ENCODE peak calls at places on chromosomes 16 and 17, in four cellular contexts. E is breast epithelium, W is cardiac fibroblast, V is kidney. F is an unnamed sample.

GRCh38 chr17:81509048-81509686 is 3.4 kb downstream of the ACTG1 start:
- DNase-seq in W (no peak), E (no peak), V (no peak), F (peak)

GRCh38 chr17:66691644-66692500 is 143.0 kb upstream of the CACNG5 start:
- DNase-seq in V (no peak), E (no peak), W (peak), F (no peak)

GRCh38 chr17:11268176-11268575 is 27.2 kb downstream of the SHISA6 start:
- DNase-seq in V (no peak), E (no peak), W (no peak), F (no peak)

GRCh38 chr16:75340715-75341500 is 89.5 kb upstream of the BCAR1 start:
- DNase-seq in W (peak), V (no peak), E (no peak), F (no peak)

GRCh38 chr17:8894673-8895578 is 27.5 kb upstream of the PIK3R6 start:
- DNase-seq in W (peak), V (no peak), E (peak), F (peak)

GRCh38 chr17:14042411-14042810 is 26.9 kb upstream of the COX10 start:
- DNase-seq in V (no peak), W (no peak), E (no peak), F (no peak)

GRCh38 chr16:1712791-1713261 is 6.8 kb downstream of the MAPK8IP3 start:
- DNase-seq in W (peak), E (no peak), V (no peak), F (peak)

GRCh38 chr16:80350066-80350465 is 190.7 kb upstream of the DYNLRB2 start:
- DNase-seq in V (no peak), E (no peak), W (no peak), F (no peak)

GRCh38 chr17:21286771-21287702 is 2.5 kb downstream of the MAP2K3 start:
- DNase-seq in E (no peak), V (peak), W (no peak), F (no peak)

GRCh38 chr17:79849953-79850352 is 10.7 kb upstream of the CBX4 start:
- DNase-seq in V (no peak), E (no peak), W (no peak), F (peak)

GRCh38 chr16:16014329-16015224 is 65.2 kb downstream of the ABCC1 start:
- DNase-seq in W (peak), E (peak), V (peak), F (no peak)

GRCh38 chr16:67663151-67663876 is 2.6 kb downstream of the PARD6A start:
- DNase-seq in E (no peak), W (no peak), V (peak), F (peak)

GRCh38 chr17:61065263-61065773 is 334.3 kb upstream of the TBX2 start:
- DNase-seq in E (no peak), W (peak), V (no peak), F (peak)

GRCh38 chr17:15973016-15973415 is 26.5 kb downstream of the ZSWIM7 start:
- DNase-seq in W (no peak), E (no peak), V (no peak), F (no peak)

GRCh38 chr17:48297825-48298224 is 132.2 kb downstream of the SKAP1 start:
- DNase-seq in W (no peak), E (no peak), V (no peak), F (no peak)

GRCh38 chr16:85173981-85174751 is 61.9 kb upstream of the CIBAR2 start:
- DNase-seq in E (no peak), V (peak), W (peak), F (peak)

GRCh38 chr16:14415291-14415690 is 214.8 kb downstream of the PARN start:
- DNase-seq in E (no peak), V (no peak), W (no peak), F (no peak)

GRCh38 chr16:55832788-55833583 is at the start of gene CES1:
- DNase-seq in E (no peak), W (no peak), V (peak), F (no peak)

GRCh38 chr17:56112086-56112485 is 41.2 kb upstream of the ANKFN1 start:
- DNase-seq in W (peak), E (no peak), V (no peak), F (no peak)

GRCh38 chr16:85542548-85542927 is 70.6 kb upstream of the GSE1 start:
- DNase-seq in V (no peak), E (no peak), W (no peak), F (no peak)

GRCh38 chr16:69711115-69711740 is 15.1 kb downstream of the NQO1 start:
- DNase-seq in E (peak), W (peak), V (no peak), F (no peak)

GRCh38 chr16:89623511-89624232 is 10.2 kb downstream of the DPEP1 start:
- DNase-seq in V (no peak), E (no peak), W (peak), F (peak)

GRCh38 chr17:82078433-82078832 is 12.8 kb upstream of the DUS1L start:
- DNase-seq in V (no peak), E (no peak), W (no peak), F (no peak)

GRCh38 chr17:43579570-43580140 is 33.5 kb upstream of the ETV4 start:
- DNase-seq in V (no peak), E (no peak), W (peak), F (no peak)

GRCh38 chr17:5099271-5099670 is 12.4 kb downstream of the ZNF232 start:
- DNase-seq in E (no peak), W (no peak), V (no peak), F (no peak)

GRCh38 chr17:77728022-77728671 is 230.4 kb upstream of the TNRC6C start:
- DNase-seq in V (no peak), W (peak), E (no peak), F (peak)

GRCh38 chr17:80782536-80783427 is 208.9 kb upstream of the CHMP6 start:
- DNase-seq in V (no peak), W (peak), E (peak), F (no peak)

GRCh38 chr17:918102-918740 is 61.4 kb downstream of the NXN start:
- DNase-seq in V (peak), E (no peak), W (no peak), F (no peak)

GRCh38 chr17:57106107-57106835 is 21.2 kb downstream of the AKAP1 start:
- DNase-seq in V (peak), E (no peak), W (no peak), F (peak)

GRCh38 chr17:15278381-15278780 is 13.3 kb upstream of the PMP22 start:
- DNase-seq in W (no peak), V (no peak), E (no peak), F (no peak)

GRCh38 chr16:2785101-2785991 is 2.0 kb downstream of the PRSS33 start:
- DNase-seq in W (no peak), E (peak), V (no peak), F (peak)

GRCh38 chr17:65529040-65529633 is 32.3 kb downstream of the AXIN2 start:
- DNase-seq in V (no peak), W (no peak), E (no peak), F (no peak)

GRCh38 chr16:48526058-48526957 is 83.7 kb downstream of the N4BP1 start:
- DNase-seq in V (peak), W (peak), E (no peak), F (peak)

GRCh38 chr17:75626496-75627038 is 6.7 kb upstream of the SMIM5 start:
- DNase-seq in W (no peak), E (no peak), V (no peak), F (no peak)

GRCh38 chr17:77846531-77847085 is 111.9 kb upstream of the TNRC6C start:
- DNase-seq in V (peak), W (no peak), E (no peak), F (no peak)

GRCh38 chr16:88454315-88455057 is 1.4 kb downstream of the ZFPM1 start:
- DNase-seq in W (peak), E (no peak), V (no peak), F (no peak)

GRCh38 chr16:88455610-88456355 is 2.7 kb downstream of the ZFPM1 start:
- DNase-seq in E (no peak), W (peak), V (no peak), F (peak)

GRCh38 chr16:88458039-88458772 is 5.1 kb downstream of the ZFPM1 start:
- DNase-seq in V (no peak), E (no peak), W (no peak), F (no peak)

GRCh38 chr16:88458773-88459235 is 5.7 kb downstream of the ZFPM1 start:
- DNase-seq in E (no peak), V (no peak), W (no peak), F (no peak)

DNA sequence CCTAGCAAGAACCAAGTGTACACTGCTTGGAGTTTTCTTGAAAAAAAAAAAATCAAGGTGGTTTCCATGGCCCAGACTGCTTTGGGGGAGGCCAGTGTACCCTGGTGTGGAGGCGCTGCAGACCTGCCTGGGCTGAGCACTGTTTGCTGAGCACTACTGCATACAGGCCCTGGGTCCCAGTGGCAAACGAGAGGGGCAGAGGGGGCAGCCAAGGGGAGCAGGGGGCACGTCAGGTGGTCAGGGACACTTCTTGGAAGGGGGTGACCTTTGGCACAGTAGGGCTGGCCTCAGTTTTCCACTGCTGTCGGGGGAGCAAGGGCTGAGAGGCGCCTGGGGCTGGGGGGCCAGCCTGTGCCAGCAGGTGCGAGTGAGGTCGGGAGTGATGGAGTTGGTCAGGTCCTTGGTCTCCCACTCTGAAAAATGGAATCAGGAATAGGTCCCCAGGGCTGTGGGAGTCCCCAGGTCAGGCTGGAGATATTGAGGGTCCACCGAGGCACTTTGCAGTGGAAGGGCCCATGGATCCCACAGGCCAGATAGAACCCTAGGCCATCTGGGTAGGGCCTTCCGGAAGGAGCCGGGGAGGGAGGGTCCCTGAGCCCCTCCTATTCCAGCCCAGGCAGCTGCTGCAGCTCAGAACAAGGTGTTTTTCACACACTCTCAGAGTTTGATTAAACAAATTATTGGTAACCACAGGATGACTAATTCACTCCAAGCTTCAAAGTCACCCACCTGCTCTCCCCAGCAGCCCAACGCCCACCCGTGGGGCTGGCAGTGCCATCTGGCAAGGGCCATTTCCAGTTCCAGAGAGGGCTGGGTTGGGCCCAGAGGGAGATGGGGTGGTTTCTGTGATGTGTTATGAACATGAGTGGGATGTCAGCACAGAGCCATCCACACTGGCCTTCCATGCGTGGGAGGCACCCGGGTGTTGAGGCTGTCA is 3.5 kb downstream of the ZFPM1 start:
- DNase-seq in E (no peak), W (no peak), V (no peak), F (no peak)
- H3K4me3 ChIP-seq in E (peak), W (no peak), V (peak), F (no peak)

DNA sequence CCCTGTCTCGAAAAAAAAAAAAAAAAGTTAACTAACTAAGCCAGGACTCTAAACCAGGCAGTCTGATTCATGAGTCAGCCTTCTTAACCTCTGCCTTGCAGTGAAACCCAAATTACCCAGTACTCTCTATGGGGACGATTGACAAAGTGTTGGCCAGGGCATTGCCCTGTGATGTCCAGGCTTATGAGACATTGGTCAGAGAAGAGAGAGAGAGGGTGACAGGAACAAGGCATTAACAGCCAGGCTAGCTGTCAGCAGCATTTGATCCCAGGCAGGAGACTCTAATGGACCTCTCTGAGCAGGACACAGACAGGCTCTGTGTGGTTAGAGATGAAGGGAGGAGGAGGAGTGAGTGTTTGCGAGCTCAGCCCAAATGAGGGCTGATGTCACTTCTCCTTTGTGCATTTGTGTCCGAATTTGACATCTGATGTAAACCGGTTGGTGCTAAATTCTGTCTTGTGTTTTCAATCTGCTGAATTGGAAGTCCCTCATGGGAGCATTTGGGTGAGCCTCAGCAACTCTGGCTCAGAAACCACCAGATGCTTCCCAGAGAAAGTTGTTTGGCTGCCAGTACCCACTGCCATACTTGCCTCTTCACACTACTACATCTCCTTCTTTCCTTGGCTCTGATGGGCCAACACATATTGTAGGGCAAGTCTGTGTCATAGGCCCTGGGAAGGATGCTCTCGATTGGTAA is 4.3 kb upstream of the MYL4 start:
- DNase-seq in E (no peak), W (peak), V (no peak), F (no peak)
- H3K4me3 ChIP-seq in E (peak), W (no peak), V (no peak), F (no peak)

GRCh38 chr16:22948603-22949368 is 134.8 kb downstream of the HS3ST2 start:
- DNase-seq in V (peak), E (peak), W (peak), F (peak)
- H3K4me3 ChIP-seq in V (no peak), E (peak), W (no peak), F (no peak)

DNA sequence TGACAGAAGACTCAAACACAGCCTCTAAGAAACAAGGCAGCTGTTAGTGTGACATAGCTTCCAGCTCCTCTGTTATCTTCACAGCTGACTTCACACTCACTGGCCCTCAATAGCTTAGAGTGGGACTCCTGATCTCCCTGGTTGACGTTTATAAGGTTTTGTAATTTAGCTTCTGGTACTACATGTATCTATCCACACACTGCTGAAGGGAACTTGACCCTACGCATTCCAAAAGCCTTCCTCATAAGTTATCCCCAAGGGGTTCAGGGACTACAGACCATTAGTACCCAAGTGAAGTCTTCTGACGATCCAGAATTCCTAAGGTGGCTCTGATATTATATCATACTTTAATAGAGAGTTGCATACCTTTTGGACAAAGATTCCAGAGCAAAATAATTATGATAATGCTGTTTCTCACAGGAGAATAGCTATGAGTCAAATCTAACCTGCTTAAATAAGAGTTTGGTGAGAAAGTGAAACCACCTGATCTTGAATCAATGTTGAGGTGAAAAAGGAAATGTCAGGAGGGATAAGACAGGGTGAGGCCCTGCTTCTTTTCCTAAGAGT is 14.5 kb downstream of the ACACA start:
- DNase-seq in E (no peak), W (peak), V (no peak), F (no peak)
- H3K4me3 ChIP-seq in E (no peak), W (no peak), V (no peak), F (no peak)

DNA sequence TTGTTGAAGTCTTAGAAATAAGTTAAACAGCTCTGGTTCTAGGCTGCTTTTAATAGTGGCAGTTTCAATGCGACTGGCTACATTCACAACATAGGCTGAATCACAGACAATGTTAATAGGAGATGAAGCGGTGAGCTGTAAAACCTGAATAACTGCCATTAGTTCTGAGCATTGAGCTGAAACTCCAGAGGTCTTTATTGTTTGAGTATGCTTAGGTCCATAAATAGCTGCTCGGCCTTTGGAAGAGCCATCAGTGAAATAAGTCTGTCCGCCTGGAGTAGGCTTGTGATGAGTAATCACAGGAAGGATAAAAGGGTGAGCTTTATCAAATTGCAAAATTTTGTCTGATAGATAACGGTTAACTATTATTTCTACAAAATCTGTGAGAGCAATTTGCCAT is 9.5 kb upstream of the ZNF689 start:
- DNase-seq in W (no peak), V (no peak), E (no peak), F (no peak)
- H3K4me3 ChIP-seq in W (no peak), V (no peak), E (no peak), F (no peak)

GRCh38 chr17:2851615-2852014 is 55.4 kb downstream of the RAP1GAP2 start:
- DNase-seq in E (no peak), W (no peak), V (no peak), F (no peak)

GRCh38 chr17:2853111-2853721 is 57.0 kb downstream of the RAP1GAP2 start:
- DNase-seq in E (no peak), W (peak), V (peak), F (peak)

GRCh38 chr17:2850991-2851390 is 54.8 kb downstream of the RAP1GAP2 start:
- DNase-seq in V (no peak), E (no peak), W (no peak), F (peak)

GRCh38 chr17:2852729-2853110 is 56.5 kb downstream of the RAP1GAP2 start:
- DNase-seq in V (peak), W (no peak), E (no peak), F (peak)

DNA sequence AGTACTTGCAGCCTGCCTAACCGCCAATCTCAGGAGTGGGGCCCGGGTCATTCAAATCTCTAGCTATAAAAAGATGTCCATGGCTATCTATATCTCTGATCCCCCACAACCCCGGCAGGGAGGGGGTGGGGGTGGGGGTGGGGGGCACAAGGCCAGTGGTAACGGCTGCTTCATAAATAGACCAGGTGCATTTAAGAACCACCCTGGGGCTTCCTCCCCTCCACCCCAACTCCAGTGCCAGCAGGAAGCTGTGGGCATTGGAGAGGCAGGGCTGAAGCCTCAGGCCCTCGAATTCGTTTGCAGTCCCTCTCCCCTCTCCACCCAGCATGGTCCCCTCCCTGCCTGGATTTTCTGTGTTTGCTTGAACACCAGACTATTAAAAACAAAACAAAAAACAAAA is 56.0 kb downstream of the RAP1GAP2 start:
- DNase-seq in E (no peak), W (no peak), V (no peak), F (no peak)
- H3K4me3 ChIP-seq in E (no peak), W (no peak), V (no peak), F (peak)